ENCODE peak calls at places on chromosomes 11 and 22, in seven cellular contexts. U, G, X, Z, H, J and K are unnamed samples.

GRCh38 chr22:45878051-45878764 is 98.8 kb downstream of the WNT7B start:
- DNase-seq in U (no peak), G (peak), X (no peak), Z (no peak), H (no peak), J (no peak), K (no peak)

GRCh38 chr11:87290304-87290922 is 252.7 kb downstream of the TMEM135 start:
- DNase-seq in U (peak), G (no peak), X (peak), Z (peak), H (no peak), J (peak), K (peak)

GRCh38 chr11:44791546-44791945 is 64.8 kb downstream of the TSPAN18 start:
- DNase-seq in U (no peak), G (no peak), X (no peak), Z (no peak), H (no peak), J (no peak), K (no peak)

GRCh38 chr22:24542641-24543040 is 12.3 kb downstream of the GUCD1 start:
- DNase-seq in U (no peak), G (no peak), X (no peak), Z (no peak), H (no peak), J (no peak), K (no peak)

GRCh38 chr22:20131593-20131855 is at the start of gene ZDHHC8:
- DNase-seq in U (no peak), G (no peak), X (no peak), Z (peak), H (peak), J (no peak), K (peak)

GRCh38 chr11:118522571-118523072 is 4.7 kb upstream of the TTC36 start:
- DNase-seq in U (no peak), G (no peak), X (no peak), Z (peak), H (no peak), J (peak), K (peak)

GRCh38 chr11:133753150-133753549 is 92.2 kb downstream of the SPATA19 start:
- DNase-seq in U (no peak), G (no peak), X (no peak), Z (no peak), H (no peak), J (no peak), K (no peak)

GRCh38 chr22:47616396-47617020 is 854.1 kb downstream of the TBC1D22A start:
- DNase-seq in U (no peak), G (no peak), X (no peak), Z (no peak), H (peak), J (no peak), K (no peak)

GRCh38 chr11:74612877-74613276 is 20.5 kb downstream of the POLD3 start:
- DNase-seq in U (no peak), G (no peak), X (no peak), Z (peak), H (no peak), J (no peak), K (no peak)

GRCh38 chr11:107683807-107684206 is 28.0 kb downstream of the SLN start:
- DNase-seq in U (no peak), G (no peak), X (no peak), Z (no peak), H (no peak), J (no peak), K (peak)

GRCh38 chr11:81422402-81422801 is 1311.3 kb downstream of the FAM181B start:
- DNase-seq in U (no peak), G (no peak), X (no peak), Z (no peak), H (no peak), J (no peak), K (no peak)

GRCh38 chr11:128701086-128701485 is 7.2 kb downstream of the FLI1 start:
- DNase-seq in U (no peak), G (no peak), X (no peak), Z (peak), H (no peak), J (peak), K (peak)

GRCh38 chr11:48101958-48102357 is 114.7 kb upstream of the OR4B1 start:
- DNase-seq in U (no peak), G (no peak), X (no peak), Z (no peak), H (no peak), J (no peak), K (no peak)

GRCh38 chr11:78042858-78043257 is 19.8 kb upstream of the KCTD14 start:
- DNase-seq in U (no peak), G (no peak), X (no peak), Z (no peak), H (no peak), J (no peak), K (no peak)

GRCh38 chr22:36027960-36028645 is 521 bp downstream of the RBFOX2 start:
- DNase-seq in U (no peak), G (peak), X (peak), Z (no peak), H (peak), J (no peak), K (no peak)

GRCh38 chr11:44030276-44030932 is 17.4 kb upstream of the ACCSL start:
- DNase-seq in U (no peak), G (no peak), X (no peak), Z (peak), H (no peak), J (peak), K (no peak)

GRCh38 chr11:130448416-130449068 is at the start of gene ADAMTS15:
- DNase-seq in U (peak), G (peak), X (peak), Z (peak), H (peak), J (peak), K (peak)

GRCh38 chr22:46748206-46748947 is 10.3 kb upstream of the CERK start:
- DNase-seq in U (no peak), G (no peak), X (no peak), Z (no peak), H (no peak), J (no peak), K (no peak)

GRCh38 chr22:50436134-50436830 is 38.6 kb downstream of the SBF1 start:
- DNase-seq in U (no peak), G (no peak), X (no peak), Z (no peak), H (no peak), J (no peak), K (no peak)

GRCh38 chr11:10314199-10315072 is 9.6 kb downstream of the ADM start:
- DNase-seq in U (no peak), G (no peak), X (no peak), Z (peak), H (peak), J (peak), K (peak)

GRCh38 chr11:81596709-81597108 is 1137.0 kb downstream of the FAM181B start:
- DNase-seq in U (no peak), G (no peak), X (no peak), Z (no peak), H (no peak), J (no peak), K (no peak)

GRCh38 chr22:41528132-41528766 is 16.0 kb downstream of the POLR3H start:
- DNase-seq in U (no peak), G (no peak), X (no peak), Z (no peak), H (no peak), J (no peak), K (no peak)

GRCh38 chr11:47587733-47588326 is 1.4 kb downstream of the FAM180B start:
- DNase-seq in U (no peak), G (no peak), X (no peak), Z (no peak), H (peak), J (no peak), K (no peak)

GRCh38 chr11:78030429-78031325 is 7.6 kb upstream of the KCTD14 start:
- DNase-seq in U (no peak), G (peak), X (no peak), Z (peak), H (peak), J (peak), K (no peak)

GRCh38 chr22:44859641-44860040 is 107.3 kb downstream of the ARHGAP8 start:
- DNase-seq in U (no peak), G (no peak), X (no peak), Z (no peak), H (no peak), J (no peak), K (no peak)